ENCODE peak calls at places on chromosomes 4 and X, in four cellular contexts. One of them, this sample, is unnamed.

GRCh38 chr4:138310498-138310897 is 68.3 kb upstream of the SLC7A11 start:
- DNase-seq in progenitor cell of endocrine pancreas: no peak
- DNase-seq in cardiac muscle cell: peak
- DNase-seq in upper lobe of left lung: no peak
- DNase-seq in this sample: no peak

GRCh38 chr4:8501781-8502180 is 61.2 kb downstream of the TRMT44 start:
- DNase-seq in progenitor cell of endocrine pancreas: no peak
- DNase-seq in cardiac muscle cell: no peak
- DNase-seq in upper lobe of left lung: no peak
- DNase-seq in this sample: no peak

GRCh38 chr4:10529891-10530786 is 72.9 kb upstream of the ZNF518B start:
- DNase-seq in progenitor cell of endocrine pancreas: no peak
- DNase-seq in upper lobe of left lung: no peak
- DNase-seq in cardiac muscle cell: peak
- DNase-seq in this sample: no peak

GRCh38 chrX:57573754-57574153 is 18.1 kb upstream of the ZXDB start:
- DNase-seq in progenitor cell of endocrine pancreas: no peak
- DNase-seq in cardiac muscle cell: no peak
- DNase-seq in upper lobe of left lung: no peak
- DNase-seq in this sample: peak

GRCh38 chrX:136768469-136769084 is 12.2 kb downstream of the ARHGEF6 start:
- DNase-seq in cardiac muscle cell: peak
- DNase-seq in progenitor cell of endocrine pancreas: no peak
- DNase-seq in upper lobe of left lung: peak
- DNase-seq in this sample: peak

GRCh38 chr4:185792384-185793146 is 19.4 kb downstream of the SORBS2 start:
- DNase-seq in progenitor cell of endocrine pancreas: no peak
- DNase-seq in upper lobe of left lung: no peak
- DNase-seq in cardiac muscle cell: peak
- DNase-seq in this sample: no peak

GRCh38 chr4:79865253-79865652 is 207.8 kb downstream of the ANTXR2 start:
- DNase-seq in upper lobe of left lung: no peak
- DNase-seq in progenitor cell of endocrine pancreas: no peak
- DNase-seq in cardiac muscle cell: peak
- DNase-seq in this sample: no peak

GRCh38 chr4:89814362-89814761 is 22.6 kb downstream of the SNCA start:
- DNase-seq in cardiac muscle cell: no peak
- DNase-seq in progenitor cell of endocrine pancreas: no peak
- DNase-seq in upper lobe of left lung: no peak
- DNase-seq in this sample: no peak

GRCh38 chr4:73080789-73081188 is 11.3 kb upstream of the COX18 start:
- DNase-seq in progenitor cell of endocrine pancreas: no peak
- DNase-seq in cardiac muscle cell: peak
- DNase-seq in upper lobe of left lung: no peak
- DNase-seq in this sample: no peak

GRCh38 chr4:106048250-106048931 is 153.1 kb downstream of the NPNT start:
- DNase-seq in progenitor cell of endocrine pancreas: no peak
- DNase-seq in cardiac muscle cell: peak
- DNase-seq in upper lobe of left lung: no peak
- DNase-seq in this sample: no peak

GRCh38 chr4:185054876-185055275 is 36.6 kb downstream of the HELT start:
- DNase-seq in cardiac muscle cell: no peak
- DNase-seq in progenitor cell of endocrine pancreas: no peak
- DNase-seq in upper lobe of left lung: no peak
- DNase-seq in this sample: no peak

GRCh38 chr4:148998719-148999118 is 556.5 kb upstream of the NR3C2 start:
- DNase-seq in upper lobe of left lung: no peak
- DNase-seq in cardiac muscle cell: peak
- DNase-seq in progenitor cell of endocrine pancreas: no peak
- DNase-seq in this sample: peak

GRCh38 chrX:41382699-41383645 is 49.0 kb downstream of the DDX3X start:
- DNase-seq in progenitor cell of endocrine pancreas: no peak
- DNase-seq in upper lobe of left lung: peak
- DNase-seq in cardiac muscle cell: peak
- DNase-seq in this sample: peak

DNA sequence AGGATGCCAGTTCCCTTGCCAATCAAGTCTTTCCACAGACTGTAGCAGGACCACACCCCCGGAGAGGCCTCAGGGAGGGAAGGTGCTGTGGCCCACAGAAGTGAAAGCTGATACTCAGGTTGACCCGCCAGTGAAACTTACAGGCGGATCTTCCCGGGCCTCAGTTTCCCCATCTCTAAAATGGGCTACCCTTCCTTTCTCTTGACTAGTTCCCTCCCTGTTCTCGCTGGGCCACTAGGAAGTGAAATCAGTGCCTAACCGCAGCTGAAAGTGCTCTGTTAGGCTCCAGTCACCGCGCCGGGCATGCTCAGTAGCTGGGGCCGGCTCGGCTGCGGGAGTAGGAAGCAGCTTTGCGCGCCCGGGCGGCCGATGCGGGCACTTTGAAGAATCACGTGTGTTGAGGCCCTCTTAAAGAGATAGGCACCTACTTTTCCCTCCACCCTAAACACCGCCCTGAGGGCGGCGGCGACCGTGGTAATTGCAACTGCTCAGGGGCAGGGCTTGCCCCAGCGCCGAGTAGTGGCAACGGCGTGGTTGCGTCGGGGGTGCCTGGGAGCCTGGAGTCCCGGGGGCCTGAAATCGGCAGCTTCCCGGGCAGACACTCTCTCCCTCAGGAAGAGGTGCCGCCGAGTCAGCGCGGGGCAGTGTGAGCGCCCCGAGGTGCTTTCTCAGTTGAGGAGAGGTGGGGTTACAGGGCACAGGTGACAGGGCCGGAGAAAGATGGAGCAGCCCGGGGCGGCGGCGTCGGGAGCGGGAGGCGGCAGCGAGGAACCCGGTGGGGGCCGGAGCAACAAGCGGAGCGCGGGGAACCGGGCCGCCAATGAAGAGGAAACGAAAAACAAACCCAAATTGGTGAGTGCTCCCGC is at the start of gene DIAPH2:
- DNase-seq in progenitor cell of endocrine pancreas: peak
- DNase-seq in cardiac muscle cell: peak
- DNase-seq in upper lobe of left lung: peak
- DNase-seq in this sample: peak
- TF ChIP-seq CTCF in progenitor cell of endocrine pancreas: peak
- TF ChIP-seq CTCF in cardiac muscle cell: peak
- TF ChIP-seq CTCF in upper lobe of left lung: peak
- TF ChIP-seq CTCF in this sample: no peak

GRCh38 chrX:103686199-103687072 is at the start of gene MORF4L2:
- DNase-seq in progenitor cell of endocrine pancreas: peak
- DNase-seq in upper lobe of left lung: peak
- DNase-seq in cardiac muscle cell: peak
- DNase-seq in this sample: peak

GRCh38 chrX:103688949-103689348 is 2.5 kb upstream of the MORF4L2 start:
- DNase-seq in cardiac muscle cell: peak
- DNase-seq in progenitor cell of endocrine pancreas: no peak
- DNase-seq in upper lobe of left lung: no peak
- DNase-seq in this sample: no peak

GRCh38 chrX:103685396-103685795 is 1.1 kb downstream of the MORF4L2 start:
- DNase-seq in upper lobe of left lung: no peak
- DNase-seq in progenitor cell of endocrine pancreas: no peak
- DNase-seq in cardiac muscle cell: peak
- DNase-seq in this sample: peak

GRCh38 chrX:103687073-103687695 is 685 bp upstream of the MORF4L2 start:
- DNase-seq in cardiac muscle cell: peak
- DNase-seq in progenitor cell of endocrine pancreas: peak
- DNase-seq in upper lobe of left lung: peak
- DNase-seq in this sample: peak

GRCh38 chrX:103687696-103688191 is 1.2 kb upstream of the MORF4L2 start:
- DNase-seq in cardiac muscle cell: peak
- DNase-seq in progenitor cell of endocrine pancreas: peak
- DNase-seq in upper lobe of left lung: peak
- DNase-seq in this sample: peak
- TF ChIP-seq CTCF in cardiac muscle cell: peak
- TF ChIP-seq CTCF in progenitor cell of endocrine pancreas: peak
- TF ChIP-seq CTCF in upper lobe of left lung: peak
- TF ChIP-seq CTCF in this sample: peak

DNA sequence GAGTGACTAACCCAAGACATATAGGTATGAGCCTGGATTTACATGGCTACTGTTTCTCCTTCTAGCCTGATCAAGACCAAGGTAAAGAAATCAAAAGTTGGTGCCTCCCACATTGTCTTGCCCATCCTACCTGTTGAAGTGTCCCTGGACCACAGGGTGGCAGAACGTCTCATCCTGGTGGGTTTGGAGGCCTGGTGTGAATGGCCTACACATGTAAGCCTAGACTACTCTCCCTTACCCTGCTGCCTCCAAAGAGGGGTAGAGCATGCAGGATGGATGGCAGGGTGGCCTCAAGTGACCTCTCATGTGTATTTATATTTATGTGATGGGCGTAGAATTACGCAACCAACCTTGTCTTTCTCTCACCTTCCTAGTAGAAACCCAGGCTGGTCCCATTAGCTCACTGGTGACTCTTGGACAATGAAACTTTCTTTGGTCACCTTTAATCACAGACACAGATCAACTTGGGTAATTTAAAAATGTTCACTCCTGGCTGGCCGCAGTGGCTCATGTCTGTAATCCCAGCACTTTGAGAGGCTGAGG is 73.3 kb upstream of the SOD3 start:
- DNase-seq in progenitor cell of endocrine pancreas: no peak
- DNase-seq in cardiac muscle cell: no peak
- DNase-seq in upper lobe of left lung: no peak
- DNase-seq in this sample: no peak
- TF ChIP-seq CTCF in progenitor cell of endocrine pancreas: no peak
- TF ChIP-seq CTCF in cardiac muscle cell: no peak
- TF ChIP-seq CTCF in upper lobe of left lung: no peak
- TF ChIP-seq CTCF in this sample: no peak

GRCh38 chr4:3730422-3730821 is 35.8 kb upstream of the ADRA2C start:
- DNase-seq in upper lobe of left lung: no peak
- DNase-seq in cardiac muscle cell: no peak
- DNase-seq in progenitor cell of endocrine pancreas: no peak
- DNase-seq in this sample: no peak
- TF ChIP-seq CTCF in upper lobe of left lung: no peak
- TF ChIP-seq CTCF in cardiac muscle cell: no peak
- TF ChIP-seq CTCF in progenitor cell of endocrine pancreas: no peak
- TF ChIP-seq CTCF in this sample: no peak

GRCh38 chrX:115939636-115940160 is 230.8 kb upstream of the AGTR2 start:
- DNase-seq in progenitor cell of endocrine pancreas: no peak
- DNase-seq in upper lobe of left lung: no peak
- DNase-seq in cardiac muscle cell: no peak
- DNase-seq in this sample: no peak

GRCh38 chrX:115941388-115941787 is 229.2 kb upstream of the AGTR2 start:
- DNase-seq in cardiac muscle cell: no peak
- DNase-seq in progenitor cell of endocrine pancreas: no peak
- DNase-seq in upper lobe of left lung: no peak
- DNase-seq in this sample: no peak

GRCh38 chrX:115940348-115940747 is 230.2 kb upstream of the AGTR2 start:
- DNase-seq in progenitor cell of endocrine pancreas: no peak
- DNase-seq in cardiac muscle cell: no peak
- DNase-seq in upper lobe of left lung: no peak
- DNase-seq in this sample: no peak

GRCh38 chrX:115939070-115939469 is 231.5 kb upstream of the AGTR2 start:
- DNase-seq in progenitor cell of endocrine pancreas: no peak
- DNase-seq in cardiac muscle cell: no peak
- DNase-seq in upper lobe of left lung: no peak
- DNase-seq in this sample: no peak

DNA sequence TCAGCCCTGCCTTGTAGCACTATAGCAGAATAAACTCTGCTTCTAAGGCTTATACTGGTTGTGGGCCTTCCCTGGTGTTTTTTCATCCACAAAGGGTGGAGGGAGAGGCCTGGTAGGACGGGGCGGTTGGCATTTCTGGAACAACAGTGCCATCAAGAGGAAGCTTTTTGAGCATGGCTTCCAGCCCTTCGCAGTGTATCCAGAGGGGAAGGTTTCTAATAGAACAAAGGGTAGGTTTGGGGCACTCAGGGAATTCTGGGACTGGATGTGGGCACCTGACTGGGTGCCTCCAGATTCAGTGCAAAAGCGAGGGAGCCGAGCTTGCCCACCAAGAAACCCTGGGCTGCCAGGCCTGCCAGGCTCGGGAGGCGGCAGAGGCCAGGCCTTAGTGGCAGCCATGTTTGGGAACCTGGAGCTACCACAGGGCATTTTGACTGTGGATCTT is 229.6 kb upstream of the AGTR2 start:
- DNase-seq in upper lobe of left lung: peak
- DNase-seq in progenitor cell of endocrine pancreas: peak
- DNase-seq in cardiac muscle cell: peak
- DNase-seq in this sample: peak
- TF ChIP-seq CTCF in upper lobe of left lung: no peak
- TF ChIP-seq CTCF in progenitor cell of endocrine pancreas: peak
- TF ChIP-seq CTCF in cardiac muscle cell: no peak
- TF ChIP-seq CTCF in this sample: no peak

GRCh38 chrX:106168107-106168506 is at the start of gene PWWP3B:
- DNase-seq in upper lobe of left lung: peak
- DNase-seq in cardiac muscle cell: peak
- DNase-seq in progenitor cell of endocrine pancreas: no peak
- DNase-seq in this sample: no peak

GRCh38 chrX:106171293-106171692 is 3.2 kb downstream of the PWWP3B start:
- DNase-seq in progenitor cell of endocrine pancreas: no peak
- DNase-seq in upper lobe of left lung: no peak
- DNase-seq in cardiac muscle cell: no peak
- DNase-seq in this sample: no peak

DNA sequence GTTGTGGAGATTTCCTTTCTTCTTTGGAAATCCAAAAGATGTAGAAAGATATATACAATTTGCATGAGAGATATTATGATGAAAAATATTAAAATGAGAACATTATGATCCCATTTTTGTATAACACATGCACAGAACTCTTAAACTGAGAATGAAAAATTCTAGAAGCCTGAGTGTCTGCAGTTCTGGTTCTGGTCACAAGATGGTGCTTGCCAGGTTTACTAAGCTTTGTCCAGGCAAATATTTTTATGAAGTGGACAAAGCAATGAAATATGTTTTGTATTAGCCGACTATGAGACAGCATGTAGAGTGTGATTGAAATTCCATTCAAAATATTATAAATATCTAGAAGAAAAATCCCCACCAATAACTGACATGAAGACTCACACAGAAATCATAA is 2.2 kb downstream of the PWWP3B start:
- DNase-seq in progenitor cell of endocrine pancreas: no peak
- DNase-seq in cardiac muscle cell: peak
- DNase-seq in upper lobe of left lung: no peak
- DNase-seq in this sample: no peak
- TF ChIP-seq CTCF in progenitor cell of endocrine pancreas: peak
- TF ChIP-seq CTCF in cardiac muscle cell: peak
- TF ChIP-seq CTCF in upper lobe of left lung: no peak
- TF ChIP-seq CTCF in this sample: no peak

This sample was measured in activated CD8-positive, alpha-beta T cell treated with anti-CD3 and anti-CD28 coated beads for 36 hours.